ENCODE peak calls at places on chromosomes 6 and 20, in five cellular contexts. One of them, this sample, is unnamed.

GRCh38 chr20:32240220-32240619 is 32.5 kb downstream of the POFUT1 start:
- DNase-seq in fibroblast of lung: no peak
- DNase-seq in GM23248: no peak
- DNase-seq in endothelial cell of umbilical vein: no peak
- DNase-seq in colonic mucosa: no peak
- DNase-seq in this sample: no peak

GRCh38 chr6:6057442-6058053 is 50.8 kb upstream of the NRN1 start:
- DNase-seq in fibroblast of lung: peak
- DNase-seq in GM23248: peak
- DNase-seq in endothelial cell of umbilical vein: peak
- DNase-seq in colonic mucosa: no peak
- DNase-seq in this sample: no peak

GRCh38 chr6:107727096-107727757 is 96.9 kb downstream of the SCML4 start:
- DNase-seq in fibroblast of lung: no peak
- DNase-seq in GM23248: no peak
- DNase-seq in endothelial cell of umbilical vein: no peak
- DNase-seq in colonic mucosa: no peak
- DNase-seq in this sample: no peak

GRCh38 chr6:79066330-79066729 is 11.7 kb downstream of the PHIP start:
- DNase-seq in fibroblast of lung: no peak
- DNase-seq in GM23248: no peak
- DNase-seq in endothelial cell of umbilical vein: no peak
- DNase-seq in colonic mucosa: no peak
- DNase-seq in this sample: no peak

GRCh38 chr6:158033751-158034702 is 52.4 kb downstream of the SYNJ2 start:
- DNase-seq in fibroblast of lung: no peak
- DNase-seq in GM23248: peak
- DNase-seq in endothelial cell of umbilical vein: no peak
- DNase-seq in colonic mucosa: peak
- DNase-seq in this sample: no peak

GRCh38 chr6:40852667-40853383 is 186.2 kb downstream of the UNC5CL start:
- DNase-seq in fibroblast of lung: no peak
- DNase-seq in GM23248: peak
- DNase-seq in endothelial cell of umbilical vein: no peak
- DNase-seq in colonic mucosa: no peak
- DNase-seq in this sample: no peak

GRCh38 chr6:121157913-121158312 is 176.4 kb downstream of the TBC1D32 start:
- DNase-seq in fibroblast of lung: peak
- DNase-seq in GM23248: peak
- DNase-seq in endothelial cell of umbilical vein: no peak
- DNase-seq in colonic mucosa: no peak
- DNase-seq in this sample: peak

GRCh38 chr6:138234363-138234762 is 16.1 kb upstream of the PBOV1 start:
- DNase-seq in fibroblast of lung: no peak
- DNase-seq in GM23248: no peak
- DNase-seq in endothelial cell of umbilical vein: no peak
- DNase-seq in colonic mucosa: no peak
- DNase-seq in this sample: peak

GRCh38 chr6:2656460-2657064 is 94.2 kb downstream of the MYLK4 start:
- DNase-seq in fibroblast of lung: no peak
- DNase-seq in GM23248: no peak
- DNase-seq in endothelial cell of umbilical vein: peak
- DNase-seq in colonic mucosa: no peak
- DNase-seq in this sample: no peak

GRCh38 chr6:118755941-118756646 is 104.7 kb upstream of the CEP85L start:
- DNase-seq in fibroblast of lung: no peak
- DNase-seq in GM23248: no peak
- DNase-seq in endothelial cell of umbilical vein: no peak
- DNase-seq in colonic mucosa: no peak
- DNase-seq in this sample: no peak

GRCh38 chr6:125050663-125051318 is 88.6 kb downstream of the RNF217 start:
- DNase-seq in fibroblast of lung: peak
- DNase-seq in GM23248: no peak
- DNase-seq in endothelial cell of umbilical vein: no peak
- DNase-seq in colonic mucosa: no peak
- DNase-seq in this sample: no peak

GRCh38 chr6:6695711-6696048 is 107.2 kb downstream of the LY86 start:
- DNase-seq in fibroblast of lung: peak
- DNase-seq in GM23248: peak
- DNase-seq in endothelial cell of umbilical vein: no peak
- DNase-seq in colonic mucosa: no peak
- DNase-seq in this sample: no peak

GRCh38 chr6:31865205-31866118 is 2.8 kb upstream of the NEU1 start:
- DNase-seq in fibroblast of lung: no peak
- DNase-seq in GM23248: no peak
- DNase-seq in endothelial cell of umbilical vein: no peak
- DNase-seq in colonic mucosa: no peak
- DNase-seq in this sample: peak

GRCh38 chr6:38319259-38320255 is 320.2 kb downstream of the BTBD9 start:
- DNase-seq in fibroblast of lung: peak
- DNase-seq in GM23248: no peak
- DNase-seq in endothelial cell of umbilical vein: no peak
- DNase-seq in colonic mucosa: no peak
- DNase-seq in this sample: no peak

GRCh38 chr20:2507464-2507863 is 1.3 kb downstream of the ZNF343 start:
- DNase-seq in fibroblast of lung: peak
- DNase-seq in GM23248: peak
- DNase-seq in endothelial cell of umbilical vein: no peak
- DNase-seq in colonic mucosa: no peak
- DNase-seq in this sample: no peak

GRCh38 chr20:60632420-60633262 is 619.4 kb upstream of the CDH4 start:
- DNase-seq in fibroblast of lung: peak
- DNase-seq in GM23248: peak
- DNase-seq in endothelial cell of umbilical vein: no peak
- DNase-seq in colonic mucosa: no peak
- DNase-seq in this sample: no peak

GRCh38 chr6:56357616-56358373 is 110.4 kb upstream of the COL21A1 start:
- DNase-seq in fibroblast of lung: no peak
- DNase-seq in GM23248: peak
- DNase-seq in endothelial cell of umbilical vein: no peak
- DNase-seq in colonic mucosa: no peak
- DNase-seq in this sample: peak

GRCh38 chr20:24745617-24746350 is 203.3 kb upstream of the CST7 start:
- DNase-seq in fibroblast of lung: no peak
- DNase-seq in GM23248: no peak
- DNase-seq in endothelial cell of umbilical vein: no peak
- DNase-seq in colonic mucosa: no peak
- DNase-seq in this sample: no peak
- H3K9ac ChIP-seq in fibroblast of lung: no peak
- H3K9ac ChIP-seq in GM23248: no peak
- H3K9ac ChIP-seq in endothelial cell of umbilical vein: no peak
- H3K9ac ChIP-seq in colonic mucosa: no peak
- H3K9ac ChIP-seq in this sample: no peak

DNA sequence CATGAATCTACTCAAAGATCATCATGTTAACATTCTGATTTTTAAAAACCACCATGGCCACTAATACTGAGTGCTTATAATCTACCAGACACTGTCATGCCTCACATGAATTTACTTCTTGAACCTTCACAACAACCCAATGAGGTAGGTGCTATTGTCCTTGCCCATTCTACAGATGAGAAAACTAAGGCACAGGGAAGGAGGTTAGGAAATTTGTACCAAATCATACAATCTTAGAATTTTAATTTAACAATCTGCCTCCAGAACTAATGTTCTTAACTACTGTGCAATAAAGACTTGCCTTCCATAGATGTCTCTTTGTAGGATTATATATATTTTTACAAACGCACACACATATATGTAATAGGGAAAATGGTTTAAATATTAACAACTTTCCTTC is 269.5 kb downstream of the ALDH8A1 start:
- DNase-seq in fibroblast of lung: no peak
- DNase-seq in GM23248: no peak
- DNase-seq in endothelial cell of umbilical vein: no peak
- DNase-seq in colonic mucosa: no peak
- DNase-seq in this sample: no peak
- H3K9ac ChIP-seq in fibroblast of lung: no peak
- H3K9ac ChIP-seq in GM23248: no peak
- H3K9ac ChIP-seq in endothelial cell of umbilical vein: no peak
- H3K9ac ChIP-seq in colonic mucosa: no peak
- H3K9ac ChIP-seq in this sample: no peak

GRCh38 chr20:44641305-44641704 is 10.2 kb downstream of the ADA start:
- DNase-seq in fibroblast of lung: no peak
- DNase-seq in GM23248: no peak
- DNase-seq in endothelial cell of umbilical vein: no peak
- DNase-seq in colonic mucosa: no peak
- DNase-seq in this sample: no peak

GRCh38 chr20:44643154-44643519 is 8.4 kb downstream of the ADA start:
- DNase-seq in fibroblast of lung: no peak
- DNase-seq in GM23248: no peak
- DNase-seq in endothelial cell of umbilical vein: no peak
- DNase-seq in colonic mucosa: no peak
- DNase-seq in this sample: no peak

GRCh38 chr20:44637490-44638372 is 13.8 kb downstream of the ADA start:
- DNase-seq in fibroblast of lung: no peak
- DNase-seq in GM23248: no peak
- DNase-seq in endothelial cell of umbilical vein: no peak
- DNase-seq in colonic mucosa: no peak
- DNase-seq in this sample: no peak

GRCh38 chr20:44642203-44643153 is 9.0 kb downstream of the ADA start:
- DNase-seq in fibroblast of lung: peak
- DNase-seq in GM23248: peak
- DNase-seq in endothelial cell of umbilical vein: peak
- DNase-seq in colonic mucosa: peak
- DNase-seq in this sample: peak

GRCh38 chr20:44640522-44640921 is 11.0 kb downstream of the ADA start:
- DNase-seq in fibroblast of lung: no peak
- DNase-seq in GM23248: no peak
- DNase-seq in endothelial cell of umbilical vein: no peak
- DNase-seq in colonic mucosa: no peak
- DNase-seq in this sample: no peak
- H3K9ac ChIP-seq in fibroblast of lung: no peak
- H3K9ac ChIP-seq in GM23248: no peak
- H3K9ac ChIP-seq in endothelial cell of umbilical vein: no peak
- H3K9ac ChIP-seq in colonic mucosa: no peak
- H3K9ac ChIP-seq in this sample: no peak

GRCh38 chr20:56431451-56431850 is 19.4 kb downstream of the CASS4 start:
- DNase-seq in fibroblast of lung: no peak
- DNase-seq in GM23248: no peak
- DNase-seq in endothelial cell of umbilical vein: no peak
- DNase-seq in colonic mucosa: no peak
- DNase-seq in this sample: no peak

GRCh38 chr20:56433221-56433879 is 21.3 kb downstream of the CASS4 start:
- DNase-seq in fibroblast of lung: no peak
- DNase-seq in GM23248: peak
- DNase-seq in endothelial cell of umbilical vein: no peak
- DNase-seq in colonic mucosa: no peak
- DNase-seq in this sample: peak

GRCh38 chr20:56430471-56430870 is 18.4 kb downstream of the CASS4 start:
- DNase-seq in fibroblast of lung: peak
- DNase-seq in GM23248: peak
- DNase-seq in endothelial cell of umbilical vein: no peak
- DNase-seq in colonic mucosa: no peak
- DNase-seq in this sample: no peak

GRCh38 chr20:56430957-56431356 is 18.9 kb downstream of the CASS4 start:
- DNase-seq in fibroblast of lung: no peak
- DNase-seq in GM23248: no peak
- DNase-seq in endothelial cell of umbilical vein: no peak
- DNase-seq in colonic mucosa: no peak
- DNase-seq in this sample: no peak

GRCh38 chr20:56433880-56434255 is 21.8 kb downstream of the CASS4 start:
- DNase-seq in fibroblast of lung: peak
- DNase-seq in GM23248: peak
- DNase-seq in endothelial cell of umbilical vein: no peak
- DNase-seq in colonic mucosa: no peak
- DNase-seq in this sample: peak
- H3K9ac ChIP-seq in fibroblast of lung: peak
- H3K9ac ChIP-seq in GM23248: peak
- H3K9ac ChIP-seq in endothelial cell of umbilical vein: no peak
- H3K9ac ChIP-seq in colonic mucosa: no peak
- H3K9ac ChIP-seq in this sample: peak

GRCh38 chr6:35048631-35049083 is 92.5 kb downstream of the TCP11 start:
- DNase-seq in fibroblast of lung: peak
- DNase-seq in GM23248: peak
- DNase-seq in endothelial cell of umbilical vein: no peak
- DNase-seq in colonic mucosa: peak
- DNase-seq in this sample: peak
- H3K9ac ChIP-seq in fibroblast of lung: no peak
- H3K9ac ChIP-seq in GM23248: peak
- H3K9ac ChIP-seq in endothelial cell of umbilical vein: no peak
- H3K9ac ChIP-seq in colonic mucosa: peak
- H3K9ac ChIP-seq in this sample: peak

This sample was measured in astrocyte.